ENCODE peak calls at places on chromosomes 5 and 9, in nine cellular contexts. A, C, U, D, H, R, J, W and Y are unnamed samples.

GRCh38 chr9:96317335-96317980 is 15.5 kb upstream of the HSD17B3 start:
- DNase-seq in H (no peak), W (peak; percentile 45), C (no peak), A (peak; percentile 56), D (peak; percentile 36), R (peak; percentile 79), J (peak; percentile 61), U (peak; percentile 13), Y (peak; percentile 64)

GRCh38 chr5:103461223-103461622 is 101.4 kb downstream of the NUDT12 start:
- DNase-seq in R (no peak), W (peak; percentile 96), U (no peak), C (peak; percentile 61), H (no peak), A (peak; percentile 79), D (no peak), J (no peak), Y (peak; percentile 90)

GRCh38 chr5:51156838-51157237 is 226.4 kb upstream of the ISL1 start:
- DNase-seq in W (no peak), H (no peak), C (no peak), J (no peak), R (no peak), A (no peak), U (no peak), D (no peak), Y (no peak)

GRCh38 chr9:131739192-131739961 is 499 bp downstream of the RAPGEF1 start:
- DNase-seq in A (no peak), W (peak; percentile 28), J (peak; percentile 71), U (no peak), R (peak; percentile 33), D (peak; percentile 65), H (peak; percentile 65), C (no peak), Y (peak; percentile 29)

GRCh38 chr5:33306758-33307157 is 134.0 kb upstream of the TARS1 start:
- DNase-seq in C (no peak), J (no peak), H (no peak), R (no peak), D (no peak), A (no peak), U (no peak), W (peak; percentile 76), Y (peak; percentile 60)

GRCh38 chr5:97231025-97231636 is 48.1 kb upstream of the RIOK2 start:
- DNase-seq in C (peak; percentile 62), W (peak; percentile 71), A (peak; percentile 66), D (no peak), R (peak; percentile 84), U (no peak), H (no peak), J (no peak), Y (peak; percentile 83)

GRCh38 chr5:174317261-174317894 is 271.9 kb downstream of the NSG2 start:
- DNase-seq in R (peak; percentile 43), J (no peak), C (no peak), H (no peak), U (no peak), W (peak; percentile 45), A (peak; percentile 18), D (peak; percentile 46), Y (peak; percentile 40)

GRCh38 chr5:82406200-82406773 is 128.1 kb upstream of the RPS23 start:
- DNase-seq in H (no peak), J (no peak), U (no peak), C (peak; percentile 72), W (peak; percentile 96), R (peak; percentile 92), D (no peak), A (peak; percentile 79), Y (peak; percentile 88)

GRCh38 chr5:128597151-128597550 is 59.1 kb upstream of the FBN2 start:
- DNase-seq in R (no peak), C (no peak), H (no peak), J (no peak), A (no peak), U (no peak), W (no peak), D (no peak), Y (no peak)

GRCh38 chr5:157450024-157450423 is 10.0 kb upstream of the NIPAL4 start:
- DNase-seq in U (no peak), H (no peak), C (no peak), R (no peak), J (no peak), W (no peak), A (no peak), D (no peak), Y (no peak)

GRCh38 chr9:91515074-91515687 is 91.5 kb upstream of the NFIL3 start:
- DNase-seq in J (no peak), W (peak; percentile 95), D (peak; percentile 43), R (peak; percentile 90), H (peak; percentile 23), A (peak; percentile 87), U (no peak), C (peak; percentile 75), Y (peak; percentile 74)

GRCh38 chr9:88303785-88304495 is 84.3 kb upstream of the SPIN1 start:
- DNase-seq in A (peak; percentile 8), W (peak; percentile 76), R (peak; percentile 22), U (no peak), D (no peak), C (peak; percentile 39), J (no peak), H (no peak), Y (peak; percentile 41)

GRCh38 chr9:96109718-96110351 is 192.1 kb downstream of the HSD17B3 start:
- DNase-seq in J (no peak), A (no peak), W (peak; percentile 70), C (no peak), R (peak; percentile 25), U (no peak), D (no peak), H (no peak), Y (peak; percentile 9)

GRCh38 chr5:44665101-44665701 is 143.5 kb upstream of the MRPS30 start:
- DNase-seq in U (no peak), C (no peak), D (no peak), J (no peak), R (peak; percentile 6), A (peak; percentile 16), H (no peak), W (peak; percentile 7), Y (peak; percentile 12)

GRCh38 chr5:150272531-150272930 is 17.0 kb downstream of the CAMK2A start:
- DNase-seq in A (peak; percentile 43), W (peak; percentile 20), U (no peak), H (no peak), R (peak; percentile 68), C (no peak), J (no peak), D (no peak), Y (peak; percentile 62)

GRCh38 chr9:8816361-8816760 is 1016.8 kb upstream of the DMAC1 start:
- DNase-seq in U (no peak), W (no peak), R (no peak), D (no peak), C (no peak), A (no peak), J (no peak), H (no peak), Y (no peak)

GRCh38 chr5:80703291-80703690 is 48.5 kb upstream of the DHFR start:
- DNase-seq in R (no peak), H (no peak), J (no peak), D (no peak), W (no peak), C (no peak), A (no peak), U (no peak), Y (no peak)

GRCh38 chr9:93258818-93259489 is 75.0 kb downstream of the WNK2 start:
- DNase-seq in U (no peak), A (no peak), D (no peak), H (peak; percentile 4), J (peak; percentile 39), R (no peak), W (no peak), C (no peak), Y (no peak)

GRCh38 chr9:130171226-130172148 is 717 bp upstream of the NCS1 start:
- DNase-seq in U (no peak), C (no peak), H (no peak), J (no peak), D (no peak), A (no peak), W (no peak), R (no peak), Y (no peak)

GRCh38 chr9:4985376-4986266 is 549 bp downstream of the JAK2 start:
- DNase-seq in C (no peak), H (no peak), A (no peak), U (peak; percentile 27), D (peak; percentile 33), R (peak; percentile 74), J (peak; percentile 57), W (peak; percentile 57), Y (peak; percentile 36)

GRCh38 chr5:7586499-7586898 is 190.6 kb downstream of the ADCY2 start:
- DNase-seq in H (no peak), A (no peak), C (no peak), D (no peak), R (no peak), U (no peak), J (no peak), W (no peak), Y (no peak)

GRCh38 chr5:135238622-135239460 is 160.2 kb downstream of the MACROH2A1 start:
- DNase-seq in J (no peak), R (no peak), W (no peak), C (no peak), H (no peak), A (no peak), U (no peak), D (no peak), Y (no peak)

GRCh38 chr9:134682651-134683364 is 41.2 kb downstream of the COL5A1 start:
- DNase-seq in W (no peak), H (no peak), J (no peak), A (no peak), D (no peak), U (no peak), C (no peak), R (no peak), Y (no peak)

GRCh38 chr5:54470191-54470590 is 14.7 kb downstream of the HSPB3 start:
- DNase-seq in R (peak; percentile 51), W (peak; percentile 50), A (peak; percentile 54), U (no peak), J (no peak), D (no peak), C (no peak), H (no peak), Y (peak; percentile 78)
- H3K4me3 ChIP-seq in R (peak overlapping the region; percentile 47), W (peak overlapping the region; percentile 4), A (peak overlapping the region; percentile 36), U (peak overlapping the region; percentile 47), J (peak overlapping the region; percentile 31), D (peak overlapping the region; percentile 26), C (peak overlapping the region; percentile 35), H (peak overlapping the region; percentile 41), Y (peak overlapping the region; percentile 64)

GRCh38 chr9:38417003-38417965 is 7.0 kb downstream of the IGFBPL1 start:
- DNase-seq in H (no peak), C (no peak), D (no peak), U (no peak), A (no peak), J (no peak), W (no peak), R (no peak), Y (no peak)
- TF ChIP-seq CTCF in H (peak; percentile 25), C (peak; percentile 51), D (peak; percentile 36), U (peak; percentile 33), A (peak; percentile 46), J (peak; percentile 48), W (peak; percentile 27), R (peak; percentile 60), Y (peak; percentile 48)

GRCh38 chr9:37029304-37029775 is 4.7 kb downstream of the PAX5 start:
- DNase-seq in W (no peak), U (no peak), A (no peak), D (no peak), J (no peak), H (no peak), R (no peak), C (no peak), Y (no peak)
- H3K4me3 ChIP-seq in W (no peak overlapping the region), U (no peak overlapping the region), A (no peak overlapping the region), D (no peak overlapping the region), J (no peak overlapping the region), H (peak overlapping the region; percentile 7), R (no peak overlapping the region), C (no peak overlapping the region), Y (no peak overlapping the region)

GRCh38 chr5:111070272-111071134 is 1.0 kb upstream of the TSLP start:
- DNase-seq in A (peak; percentile 33), H (peak; percentile 16), R (peak; percentile 10), U (no peak), W (peak; percentile 41), C (no peak), J (peak; percentile 49), D (peak; percentile 30), Y (no peak)
- TF ChIP-seq CTCF in A (no peak), H (no peak), R (no peak), U (no peak), W (no peak), C (no peak), J (no peak), D (no peak), Y (no peak)